ENCODE peak calls at places on chromosomes 13 and 19, in eight cellular contexts. One of them, this sample, is unnamed.

GRCh38 chr13:60139272-60139671 is 24.5 kb downstream of the DIAPH3 start:
- DNase-seq in GM06990: no peak
- DNase-seq in astrocyte: peak; percentile 59
- DNase-seq in psoas muscle: no peak
- DNase-seq in WTC11: no peak
- DNase-seq in tibial artery: no peak
- DNase-seq in thoracic aorta: no peak
- DNase-seq in GM10248: no peak
- DNase-seq in this sample: no peak

GRCh38 chr19:6048348-6048747 is 62.0 kb downstream of the RFX2 start:
- DNase-seq in astrocyte: no peak
- DNase-seq in WTC11: no peak
- DNase-seq in tibial artery: peak; percentile 44
- DNase-seq in GM06990: no peak
- DNase-seq in thoracic aorta: no peak
- DNase-seq in GM10248: no peak
- DNase-seq in psoas muscle: no peak
- DNase-seq in this sample: peak; percentile 51

GRCh38 chr13:63680704-63681103 is 2265.1 kb upstream of the PCDH20 start:
- DNase-seq in tibial artery: no peak
- DNase-seq in psoas muscle: no peak
- DNase-seq in WTC11: no peak
- DNase-seq in GM10248: no peak
- DNase-seq in thoracic aorta: no peak
- DNase-seq in GM06990: no peak
- DNase-seq in astrocyte: no peak
- DNase-seq in this sample: no peak

GRCh38 chr13:34127523-34127922 is 309.6 kb downstream of the RFC3 start:
- DNase-seq in GM10248: no peak
- DNase-seq in WTC11: no peak
- DNase-seq in astrocyte: no peak
- DNase-seq in tibial artery: no peak
- DNase-seq in psoas muscle: no peak
- DNase-seq in thoracic aorta: no peak
- DNase-seq in GM06990: no peak
- DNase-seq in this sample: no peak

GRCh38 chr13:63209330-63210017 is 1793.8 kb upstream of the PCDH20 start:
- DNase-seq in psoas muscle: no peak
- DNase-seq in WTC11: no peak
- DNase-seq in astrocyte: peak; percentile 70
- DNase-seq in tibial artery: no peak
- DNase-seq in GM10248: no peak
- DNase-seq in thoracic aorta: no peak
- DNase-seq in GM06990: no peak
- DNase-seq in this sample: no peak

GRCh38 chr13:36758345-36758744 is 60.7 kb upstream of the RFXAP start:
- DNase-seq in GM06990: no peak
- DNase-seq in WTC11: no peak
- DNase-seq in GM10248: no peak
- DNase-seq in thoracic aorta: no peak
- DNase-seq in psoas muscle: no peak
- DNase-seq in astrocyte: no peak
- DNase-seq in tibial artery: no peak
- DNase-seq in this sample: no peak

GRCh38 chr13:96967248-96967745 is 27.0 kb downstream of the OXGR1 start:
- DNase-seq in WTC11: no peak
- DNase-seq in thoracic aorta: no peak
- DNase-seq in GM06990: no peak
- DNase-seq in psoas muscle: no peak
- DNase-seq in tibial artery: no peak
- DNase-seq in astrocyte: no peak
- DNase-seq in GM10248: no peak
- DNase-seq in this sample: no peak

GRCh38 chr13:51519839-51520238 is 64.4 kb upstream of the WDFY2 start:
- DNase-seq in tibial artery: no peak
- DNase-seq in GM10248: no peak
- DNase-seq in WTC11: no peak
- DNase-seq in psoas muscle: no peak
- DNase-seq in GM06990: no peak
- DNase-seq in astrocyte: peak; percentile 22
- DNase-seq in thoracic aorta: no peak
- DNase-seq in this sample: no peak

GRCh38 chr19:18896421-18896841 is 473 bp upstream of the CERS1 start:
- DNase-seq in GM06990: no peak
- DNase-seq in psoas muscle: no peak
- DNase-seq in astrocyte: no peak
- DNase-seq in WTC11: peak; percentile 25
- DNase-seq in tibial artery: peak; percentile 61
- DNase-seq in GM10248: no peak
- DNase-seq in thoracic aorta: no peak
- DNase-seq in this sample: no peak

GRCh38 chr19:11012507-11012906 is 51.7 kb downstream of the SMARCA4 start:
- DNase-seq in GM06990: no peak
- DNase-seq in WTC11: no peak
- DNase-seq in GM10248: no peak
- DNase-seq in thoracic aorta: no peak
- DNase-seq in psoas muscle: no peak
- DNase-seq in tibial artery: no peak
- DNase-seq in astrocyte: no peak
- DNase-seq in this sample: no peak

DNA sequence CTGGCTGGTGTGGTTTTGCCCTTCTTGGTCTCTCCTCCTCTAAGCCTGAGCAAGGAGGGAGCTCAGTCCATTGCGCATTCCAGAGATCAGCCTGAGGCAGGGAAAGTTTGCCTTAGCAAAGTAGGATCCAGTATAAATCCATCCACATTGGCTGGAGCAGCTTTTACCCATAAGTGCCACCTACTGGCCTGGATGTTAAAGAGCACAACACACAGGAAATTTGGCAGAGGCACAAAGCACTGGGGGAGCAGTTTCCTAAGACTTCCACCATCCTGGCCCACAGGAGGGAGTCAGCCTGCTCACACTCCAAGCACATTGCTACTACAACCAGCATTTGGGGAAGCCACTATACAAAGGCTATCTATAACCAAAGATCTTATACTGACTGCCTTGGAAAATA is 1124.2 kb downstream of the SLITRK1 start:
- DNase-seq in psoas muscle: no peak
- DNase-seq in astrocyte: no peak
- DNase-seq in GM06990: no peak
- DNase-seq in WTC11: peak; percentile 61
- DNase-seq in tibial artery: no peak
- DNase-seq in thoracic aorta: no peak
- DNase-seq in GM10248: peak; percentile 6
- DNase-seq in this sample: no peak
- TF ChIP-seq CTCF in psoas muscle: no peak
- TF ChIP-seq CTCF in astrocyte: peak; percentile 18
- TF ChIP-seq CTCF in GM06990: no peak
- TF ChIP-seq CTCF in WTC11: peak; percentile 38
- TF ChIP-seq CTCF in tibial artery: no peak
- TF ChIP-seq CTCF in thoracic aorta: no peak
- TF ChIP-seq CTCF in GM10248: peak; percentile 12
- TF ChIP-seq CTCF in this sample: peak; percentile 56

GRCh38 chr13:28655566-28655965 is 3.4 kb upstream of the POMP start:
- DNase-seq in thoracic aorta: no peak
- DNase-seq in psoas muscle: no peak
- DNase-seq in GM10248: no peak
- DNase-seq in tibial artery: no peak
- DNase-seq in astrocyte: peak; percentile 63
- DNase-seq in WTC11: no peak
- DNase-seq in GM06990: no peak
- DNase-seq in this sample: no peak

GRCh38 chr13:28659611-28659970 is 661 bp downstream of the POMP start:
- DNase-seq in astrocyte: peak; percentile 64
- DNase-seq in psoas muscle: no peak
- DNase-seq in GM10248: peak; percentile 19
- DNase-seq in thoracic aorta: no peak
- DNase-seq in tibial artery: no peak
- DNase-seq in WTC11: no peak
- DNase-seq in GM06990: peak; percentile 29
- DNase-seq in this sample: no peak

GRCh38 chr13:28658796-28659610 is at the start of gene POMP:
- DNase-seq in tibial artery: peak; percentile 96
- DNase-seq in GM06990: peak; percentile 94
- DNase-seq in thoracic aorta: peak; percentile 81
- DNase-seq in WTC11: peak; percentile 80
- DNase-seq in psoas muscle: peak; percentile 98
- DNase-seq in GM10248: peak; percentile 94
- DNase-seq in astrocyte: peak; percentile 89
- DNase-seq in this sample: peak; percentile 90

GRCh38 chr13:28658539-28658795 is 463 bp upstream of the POMP start:
- DNase-seq in psoas muscle: no peak
- DNase-seq in WTC11: no peak
- DNase-seq in GM06990: no peak
- DNase-seq in GM10248: no peak
- DNase-seq in astrocyte: no peak
- DNase-seq in thoracic aorta: no peak
- DNase-seq in tibial artery: no peak
- DNase-seq in this sample: no peak

DNA sequence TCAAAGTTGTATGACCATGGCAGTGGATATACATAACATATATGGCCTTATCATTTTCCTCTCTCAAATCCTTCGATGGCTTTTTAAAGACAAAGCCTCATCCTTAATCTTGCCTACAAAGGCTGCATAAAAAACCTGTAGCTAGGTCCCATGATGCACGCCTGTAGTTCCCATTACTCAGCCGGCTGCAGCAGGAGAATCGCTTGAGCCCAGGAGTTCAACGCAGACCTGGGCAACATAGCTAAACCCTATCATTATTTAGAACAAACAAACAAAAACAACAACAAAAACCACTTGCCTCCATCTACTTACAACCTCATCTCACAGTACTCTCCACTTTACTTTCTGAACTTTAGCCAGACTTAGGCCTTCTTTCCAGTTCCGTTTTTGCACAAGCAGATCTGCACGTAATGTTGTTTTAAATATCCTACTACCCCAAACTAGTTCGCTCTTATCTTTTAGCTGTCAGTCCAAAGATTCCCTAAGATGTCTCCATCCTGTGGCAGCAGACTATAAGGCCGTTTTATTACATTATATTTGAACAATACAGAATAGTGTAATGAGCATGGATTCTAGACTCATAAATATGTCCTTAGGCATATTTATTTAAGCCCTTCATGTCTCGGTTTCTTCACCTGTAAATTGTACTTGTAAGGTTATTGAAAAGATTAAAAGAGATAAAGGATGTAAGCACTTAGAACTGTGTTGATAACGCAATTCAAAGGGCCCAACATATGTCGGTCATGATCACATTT is 969 bp upstream of the POMP start:
- DNase-seq in astrocyte: no peak
- DNase-seq in GM10248: peak; percentile 20
- DNase-seq in WTC11: no peak
- DNase-seq in psoas muscle: no peak
- DNase-seq in tibial artery: no peak
- DNase-seq in thoracic aorta: no peak
- DNase-seq in GM06990: peak; percentile 22
- DNase-seq in this sample: no peak
- TF ChIP-seq CTCF in astrocyte: peak; percentile 26
- TF ChIP-seq CTCF in GM10248: no peak
- TF ChIP-seq CTCF in WTC11: no peak
- TF ChIP-seq CTCF in psoas muscle: no peak
- TF ChIP-seq CTCF in tibial artery: no peak
- TF ChIP-seq CTCF in thoracic aorta: no peak
- TF ChIP-seq CTCF in GM06990: no peak
- TF ChIP-seq CTCF in this sample: no peak

GRCh38 chr19:40524133-40524549 is 52.5 kb upstream of the SHKBP1 start:
- DNase-seq in thoracic aorta: no peak
- DNase-seq in GM06990: no peak
- DNase-seq in WTC11: no peak
- DNase-seq in psoas muscle: no peak
- DNase-seq in tibial artery: no peak
- DNase-seq in astrocyte: no peak
- DNase-seq in GM10248: no peak
- DNase-seq in this sample: no peak

GRCh38 chr19:40517248-40517647 is 50.4 kb downstream of the SPTBN4 start:
- DNase-seq in thoracic aorta: no peak
- DNase-seq in GM06990: no peak
- DNase-seq in astrocyte: no peak
- DNase-seq in psoas muscle: no peak
- DNase-seq in WTC11: no peak
- DNase-seq in GM10248: no peak
- DNase-seq in tibial artery: no peak
- DNase-seq in this sample: no peak

GRCh38 chr19:40523322-40524047 is 53.2 kb upstream of the SHKBP1 start:
- DNase-seq in thoracic aorta: no peak
- DNase-seq in WTC11: peak; percentile 87
- DNase-seq in psoas muscle: peak; percentile 62
- DNase-seq in astrocyte: peak; percentile 22
- DNase-seq in GM06990: peak; percentile 43
- DNase-seq in tibial artery: no peak
- DNase-seq in GM10248: peak; percentile 68
- DNase-seq in this sample: no peak

GRCh38 chr19:40521276-40521675 is 54.5 kb downstream of the SPTBN4 start:
- DNase-seq in GM06990: no peak
- DNase-seq in GM10248: no peak
- DNase-seq in psoas muscle: no peak
- DNase-seq in tibial artery: no peak
- DNase-seq in astrocyte: no peak
- DNase-seq in thoracic aorta: no peak
- DNase-seq in WTC11: no peak
- DNase-seq in this sample: no peak

GRCh38 chr19:40519352-40520322 is 52.8 kb downstream of the SPTBN4 start:
- DNase-seq in GM06990: peak; percentile 42
- DNase-seq in tibial artery: no peak
- DNase-seq in GM10248: no peak
- DNase-seq in psoas muscle: peak; percentile 63
- DNase-seq in WTC11: peak; percentile 68
- DNase-seq in thoracic aorta: no peak
- DNase-seq in astrocyte: peak; percentile 14
- DNase-seq in this sample: no peak
- TF ChIP-seq CTCF in GM06990: no peak
- TF ChIP-seq CTCF in tibial artery: no peak
- TF ChIP-seq CTCF in GM10248: no peak
- TF ChIP-seq CTCF in psoas muscle: no peak
- TF ChIP-seq CTCF in WTC11: no peak
- TF ChIP-seq CTCF in thoracic aorta: no peak
- TF ChIP-seq CTCF in astrocyte: no peak
- TF ChIP-seq CTCF in this sample: no peak

DNA sequence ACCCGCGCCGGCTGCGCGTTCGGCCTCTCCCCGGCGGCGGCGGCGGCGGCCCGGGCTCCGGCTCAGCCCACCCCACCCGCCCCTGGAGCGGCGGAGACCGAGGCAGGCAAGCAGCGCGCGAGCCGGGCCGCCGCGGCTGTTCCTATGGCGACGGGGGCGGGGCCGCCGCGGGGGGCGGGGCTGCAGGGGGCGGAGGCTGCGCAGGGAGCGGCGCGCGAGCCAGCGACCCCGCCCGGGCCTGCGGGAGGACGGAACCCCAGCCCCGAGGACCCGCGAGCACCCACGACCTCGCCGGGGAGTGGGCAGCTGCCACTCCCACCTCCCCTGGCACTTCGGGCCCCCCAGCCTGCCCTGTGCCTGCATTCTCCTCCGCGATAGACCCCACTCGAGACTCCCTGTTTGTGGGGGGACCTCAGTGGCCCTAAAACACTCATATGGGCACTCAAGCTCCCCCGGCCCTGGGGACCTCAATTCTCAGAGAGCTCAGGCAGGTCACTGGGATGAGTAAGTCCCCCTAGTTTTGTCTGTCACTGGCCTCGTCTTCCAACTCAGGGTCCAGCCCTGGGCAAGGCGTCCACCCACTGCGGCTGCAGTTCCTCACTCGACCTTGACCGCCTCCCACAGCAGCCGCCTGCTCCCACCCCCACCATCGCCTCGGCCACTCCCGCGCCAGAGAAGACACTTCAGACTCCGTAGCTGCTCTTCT is at the start of gene CTXN1:
- DNase-seq in astrocyte: no peak
- DNase-seq in tibial artery: peak; percentile 84
- DNase-seq in thoracic aorta: no peak
- DNase-seq in WTC11: peak; percentile 80
- DNase-seq in GM06990: peak; percentile 56
- DNase-seq in psoas muscle: peak; percentile 82
- DNase-seq in GM10248: peak; percentile 90
- DNase-seq in this sample: peak; percentile 91
- TF ChIP-seq CTCF in astrocyte: no peak
- TF ChIP-seq CTCF in tibial artery: peak; percentile 12
- TF ChIP-seq CTCF in thoracic aorta: no peak
- TF ChIP-seq CTCF in WTC11: no peak
- TF ChIP-seq CTCF in GM06990: no peak
- TF ChIP-seq CTCF in psoas muscle: no peak
- TF ChIP-seq CTCF in GM10248: no peak
- TF ChIP-seq CTCF in this sample: peak; percentile 57